ENCODE peak calls at places on chromosomes 11 and 22, in seven cellular contexts. H is tibial artery; M is HCT116; W is CD8-positive, alpha-beta memory T cell; F is heart left ventricle; L is Karpas-422; T is mammary epithelial cell. N is an unnamed sample.

GRCh38 chr11:29534831-29535230 is 482.0 kb downstream of the KCNA4 start:
- DNase-seq in H (no peak), M (no peak), W (no peak), T (peak), L (no peak), F (no peak), N (no peak)

GRCh38 chr22:44698531-44699421 is 3.2 kb upstream of the PRR5 start:
- DNase-seq in L (no peak), T (no peak), M (no peak), F (no peak), H (no peak), W (no peak), N (no peak)

GRCh38 chr22:47564651-47565050 is 802.2 kb downstream of the TBC1D22A start:
- DNase-seq in W (no peak), F (peak), T (no peak), L (no peak), H (no peak), M (no peak), N (no peak)

GRCh38 chr11:71489311-71490043 is 36.5 kb downstream of the NADSYN1 start:
- DNase-seq in L (no peak), W (no peak), F (peak), H (no peak), M (no peak), T (peak), N (no peak)

GRCh38 chr22:29313126-29314071 is 2.1 kb downstream of the RASL10A start:
- DNase-seq in L (no peak), T (no peak), W (no peak), M (peak), F (no peak), H (peak), N (no peak)

GRCh38 chr22:30044369-30044768 is 35.9 kb upstream of the HORMAD2 start:
- DNase-seq in H (no peak), W (no peak), F (no peak), M (peak), T (peak), L (no peak), N (no peak)

GRCh38 chr11:65616575-65617001 is 1.0 kb downstream of the PCNX3 start:
- DNase-seq in L (no peak), M (no peak), T (no peak), F (no peak), W (no peak), H (no peak), N (no peak)

GRCh38 chr22:38921126-38921525 is 36.3 kb upstream of the APOBEC3A start:
- DNase-seq in W (no peak), L (no peak), M (peak), F (no peak), T (peak), H (no peak), N (peak)

GRCh38 chr22:50605349-50606074 is 4.9 kb downstream of the MAPK8IP2 start:
- DNase-seq in L (no peak), F (no peak), W (no peak), T (no peak), H (no peak), M (no peak), N (no peak)

GRCh38 chr11:116312560-116313340 is 460.0 kb downstream of the BUD13 start:
- DNase-seq in H (peak), W (no peak), T (peak), L (no peak), M (no peak), F (peak), N (peak)

GRCh38 chr11:8225589-8226036 is 38.1 kb downstream of the LMO1 start:
- DNase-seq in H (peak), L (peak), M (peak), W (peak), F (peak), T (no peak), N (peak)

GRCh38 chr11:125842319-125842948 is 9.3 kb downstream of the PATE4 start:
- DNase-seq in H (no peak), M (no peak), L (no peak), W (no peak), T (no peak), F (no peak), N (no peak)

GRCh38 chr11:8060801-8061554 is 20.0 kb upstream of the TUB start:
- DNase-seq in T (peak), L (no peak), H (peak), W (no peak), F (no peak), M (no peak), N (no peak)

GRCh38 chr22:41201146-41201545 is 4.0 kb upstream of the L3MBTL2 start:
- DNase-seq in F (no peak), M (no peak), L (no peak), H (no peak), W (no peak), T (no peak), N (no peak)

GRCh38 chr11:116813781-116814471 is 9.2 kb downstream of the APOA4 start:
- DNase-seq in W (no peak), L (no peak), F (no peak), H (no peak), M (no peak), T (no peak), N (peak)

GRCh38 chr22:50139843-50140415 is 30.6 kb upstream of the PANX2 start:
- DNase-seq in F (no peak), L (no peak), H (no peak), M (no peak), W (no peak), T (peak), N (no peak)

GRCh38 chr22:39748877-39749276 is 144.7 kb downstream of the ENTHD1 start:
- DNase-seq in T (no peak), F (no peak), L (no peak), M (no peak), H (no peak), W (no peak), N (no peak)

GRCh38 chr22:20206709-20207215 is 55.9 kb upstream of the CCDC188 start:
- DNase-seq in W (no peak), L (peak), T (peak), F (no peak), H (no peak), M (no peak), N (peak)

GRCh38 chr22:40203568-40203967 is 25.8 kb downstream of the TNRC6B start:
- DNase-seq in T (no peak), F (no peak), H (no peak), M (no peak), L (peak), W (no peak), N (no peak)

GRCh38 chr22:36155702-36156101 is 4.9 kb downstream of the APOL3 start:
- DNase-seq in M (no peak), H (peak), L (no peak), F (peak), T (no peak), W (no peak), N (no peak)

GRCh38 chr22:46086577-46087335 is 63.6 kb upstream of the PPARA start:
- DNase-seq in W (no peak), F (no peak), L (no peak), H (peak), T (peak), M (no peak), N (no peak)

GRCh38 chr22:21646608-21647590 is 4.8 kb downstream of the SDF2L1 start:
- DNase-seq in F (peak), W (peak), H (peak), M (peak), T (peak), L (peak), N (peak)

GRCh38 chr22:37300551-37301017 is 18.3 kb downstream of the CYTH4 start:
- DNase-seq in W (peak), F (no peak), T (no peak), L (no peak), M (no peak), H (peak), N (no peak)

GRCh38 chr11:107044503-107044902 is 26.2 kb upstream of the GUCY1A2 start:
- DNase-seq in F (no peak), H (no peak), L (no peak), T (peak), M (no peak), W (no peak), N (no peak)

GRCh38 chr11:777288-778255 is at the start of gene GATD1:
- DNase-seq in H (peak), M (peak), F (peak), L (peak), T (peak), W (peak), N (peak)

GRCh38 chr22:20580179-20580578 is 72.8 kb downstream of the MED15 start:
- DNase-seq in T (no peak), L (no peak), M (no peak), H (no peak), F (no peak), W (no peak), N (no peak)

GRCh38 chr22:22216450-22216959 is 28.1 kb upstream of the VPREB1 start:
- DNase-seq in M (no peak), H (no peak), F (no peak), W (no peak), T (no peak), L (no peak), N (no peak)

GRCh38 chr11:90234977-90235376 is 12.1 kb upstream of the CHORDC1 start:
- DNase-seq in M (no peak), T (no peak), W (no peak), F (no peak), H (no peak), L (no peak), N (no peak)

GRCh38 chr11:111472228-111472627 is 40.0 kb downstream of the BTG4 start:
- DNase-seq in M (no peak), F (no peak), L (no peak), W (no peak), H (no peak), T (peak), N (no peak)

GRCh38 chr11:92122561-92122960 is 102.1 kb upstream of the FAT3 start:
- DNase-seq in F (no peak), L (no peak), W (no peak), H (no peak), M (no peak), T (peak), N (no peak)

GRCh38 chr11:63262562-63262961 is 19.2 kb upstream of the SLC22A25 start:
- DNase-seq in F (no peak), H (no peak), L (no peak), W (no peak), T (no peak), M (no peak), N (no peak)

GRCh38 chr22:19663821-19664325 is 50.4 kb upstream of the SEPTIN5 start:
- DNase-seq in T (no peak), M (no peak), L (no peak), F (peak), H (no peak), W (no peak), N (peak)

GRCh38 chr11:12643029-12643428 is 31.2 kb upstream of the TEAD1 start:
- DNase-seq in F (no peak), T (no peak), L (no peak), W (no peak), M (no peak), H (no peak), N (no peak)

GRCh38 chr11:75073459-75074190 is 23.1 kb downstream of the OR2AT4 start:
- DNase-seq in H (no peak), W (no peak), F (no peak), M (no peak), T (no peak), L (no peak), N (no peak)

GRCh38 chr11:71364806-71365205 is 83.4 kb downstream of the DHCR7 start:
- DNase-seq in M (no peak), W (no peak), F (no peak), H (no peak), T (no peak), L (no peak), N (no peak)

GRCh38 chr22:45756558-45756957 is 84.9 kb downstream of the ATXN10 start:
- DNase-seq in H (no peak), L (no peak), W (no peak), M (no peak), F (no peak), T (no peak), N (no peak)

GRCh38 chr11:60280412-60280811 is at the start of gene MS4A4A:
- DNase-seq in F (peak), H (peak), M (no peak), T (no peak), L (peak), W (no peak), N (no peak)

GRCh38 chr11:60282291-60282690 is 1.8 kb downstream of the MS4A4A start:
- DNase-seq in W (no peak), F (no peak), L (no peak), T (no peak), H (no peak), M (no peak), N (no peak)

DNA sequence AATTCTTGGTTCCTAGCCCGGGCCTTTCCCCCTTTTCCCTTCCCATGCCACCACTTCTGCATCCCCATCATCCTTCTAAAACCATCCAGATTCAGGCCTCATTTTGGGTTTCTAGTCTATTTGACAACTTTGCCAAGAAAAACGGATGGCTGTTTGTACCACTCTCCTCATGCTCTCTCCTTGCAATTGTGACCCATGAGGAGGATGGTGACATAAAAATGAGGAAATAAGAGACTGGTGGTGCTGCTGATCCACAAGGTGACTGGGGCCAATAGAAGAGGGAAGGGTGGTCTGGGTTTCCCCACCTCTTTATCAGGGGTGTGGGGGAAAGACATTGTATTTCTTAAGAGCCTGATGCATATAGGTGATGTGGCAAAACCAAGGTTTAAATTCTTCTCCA is 1.0 kb downstream of the MS4A4A start:
- DNase-seq in F (no peak), H (no peak), L (no peak), M (no peak), W (no peak), T (no peak), N (no peak)
- H3K27ac ChIP-seq in F (no peak), H (no peak), L (no peak), M (no peak), W (no peak), T (no peak), N (peak)

GRCh38 chr22:42365942-42366660 is 66.1 kb downstream of the NFAM1 start:
- DNase-seq in M (no peak), L (no peak), T (no peak), H (no peak), F (no peak), W (no peak), N (no peak)

GRCh38 chr22:42367980-42368378 is 64.2 kb downstream of the NFAM1 start:
- DNase-seq in W (no peak), H (no peak), M (no peak), F (no peak), T (no peak), L (no peak), N (no peak)

GRCh38 chr22:42369250-42370041 is 62.8 kb downstream of the NFAM1 start:
- DNase-seq in H (peak), T (peak), L (peak), F (peak), W (peak), M (peak), N (peak)

GRCh38 chr22:42366815-42367581 is 65.2 kb downstream of the NFAM1 start:
- DNase-seq in W (no peak), M (no peak), F (no peak), H (peak), T (no peak), L (no peak), N (no peak)

DNA sequence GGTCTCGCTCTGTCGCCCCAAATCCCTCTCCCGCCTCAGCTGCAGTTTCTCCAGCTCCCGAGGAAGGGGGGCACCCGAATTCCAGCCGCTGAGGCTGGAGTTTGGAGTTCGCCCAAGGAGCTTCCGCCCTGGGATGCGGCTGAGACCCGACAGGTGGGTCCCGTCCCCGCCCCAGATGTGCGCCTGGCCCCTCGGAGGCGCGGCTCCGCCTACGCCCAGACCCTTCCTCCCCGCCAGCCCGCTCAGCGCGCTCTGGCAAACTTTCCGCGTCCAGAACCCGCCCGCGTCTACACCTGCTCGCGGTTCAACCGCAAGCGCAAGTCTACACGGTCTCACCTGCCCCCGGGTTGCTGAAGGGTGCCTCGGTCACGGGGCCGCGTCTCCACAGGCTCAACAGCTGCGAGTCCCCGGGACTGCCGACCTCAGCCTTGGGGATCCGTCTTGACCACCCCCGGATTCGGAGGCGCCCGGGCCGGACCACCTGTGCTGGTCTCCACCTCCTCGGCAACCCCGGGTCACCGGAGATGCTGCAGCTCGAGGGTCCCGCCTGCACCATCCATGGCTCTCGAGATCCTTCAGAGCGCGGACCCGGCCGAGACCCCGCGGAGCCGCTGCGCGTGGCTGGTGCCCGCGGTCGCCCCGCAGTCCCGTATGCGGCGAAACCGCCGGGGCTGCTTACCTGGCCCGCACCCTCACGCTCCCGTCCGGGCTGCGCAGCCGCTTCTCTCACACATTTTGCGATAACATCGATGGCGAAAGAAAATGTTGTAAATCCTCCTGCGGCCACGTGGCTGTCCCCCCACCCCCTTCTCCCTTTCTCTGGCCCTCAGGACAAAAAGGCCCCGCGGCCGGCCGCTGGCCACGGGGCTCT is 63.6 kb downstream of the NFAM1 start:
- DNase-seq in T (no peak), W (peak), H (no peak), F (no peak), M (no peak), L (no peak), N (peak)
- H3K27ac ChIP-seq in T (no peak), W (no peak), H (peak), F (peak), M (peak), L (no peak), N (no peak)

GRCh38 chr22:26318975-26319374 is 110.1 kb upstream of the ASPHD2 start:
- DNase-seq in L (peak), T (peak), F (no peak), W (no peak), M (no peak), H (no peak), N (no peak)

GRCh38 chr22:26322179-26322905 is 106.7 kb upstream of the ASPHD2 start:
- DNase-seq in W (no peak), L (no peak), H (no peak), F (no peak), T (peak), M (peak), N (no peak)

GRCh38 chr22:26323013-26323412 is 106.0 kb upstream of the ASPHD2 start:
- DNase-seq in M (no peak), F (no peak), L (no peak), H (no peak), T (peak), W (no peak), N (no peak)

GRCh38 chr22:26320469-26320868 is 108.6 kb upstream of the ASPHD2 start:
- DNase-seq in F (no peak), T (no peak), M (no peak), L (peak), H (no peak), W (no peak), N (no peak)

GRCh38 chr22:26321469-26321913 is 107.6 kb upstream of the ASPHD2 start:
- DNase-seq in L (no peak), F (peak), T (no peak), M (no peak), H (no peak), W (no peak), N (no peak)
- H3K27ac ChIP-seq in L (no peak), F (peak), T (no peak), M (no peak), H (no peak), W (no peak), N (no peak)

GRCh38 chr22:17867160-17867785 is 93.0 kb upstream of the BID start:
- DNase-seq in L (no peak), H (peak), F (peak), T (no peak), M (no peak), W (no peak), N (peak)

GRCh38 chr22:17870408-17870807 is 96.1 kb upstream of the BID start:
- DNase-seq in T (no peak), W (no peak), F (no peak), H (no peak), L (no peak), M (no peak), N (no peak)

GRCh38 chr22:17869285-17870096 is 95.2 kb upstream of the BID start:
- DNase-seq in H (no peak), F (no peak), L (no peak), M (no peak), T (no peak), W (no peak), N (no peak)

GRCh38 chr22:17866621-17867020 is 92.4 kb upstream of the BID start:
- DNase-seq in F (no peak), H (no peak), L (no peak), W (no peak), T (no peak), M (no peak), N (no peak)

DNA sequence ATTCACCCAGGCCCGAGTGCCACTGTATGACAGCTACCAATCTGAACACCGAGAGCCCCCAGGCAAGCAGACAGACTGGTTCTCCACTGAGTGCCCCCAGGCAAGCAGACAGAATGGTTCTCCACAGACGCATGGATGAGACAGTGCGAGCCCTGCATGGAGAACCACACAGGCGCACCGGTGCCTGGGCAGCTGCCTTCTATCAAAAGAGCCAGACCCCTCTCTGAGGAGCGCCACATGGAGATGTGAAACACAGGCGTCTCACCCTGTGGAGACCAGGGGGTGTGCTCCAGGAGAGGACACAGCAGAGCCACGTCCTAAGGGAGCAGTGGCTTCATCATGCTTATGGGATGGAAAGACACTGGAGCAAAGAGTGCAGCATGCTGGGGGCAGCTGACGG is 94.5 kb upstream of the BID start:
- DNase-seq in T (no peak), H (no peak), L (no peak), W (no peak), F (no peak), M (no peak), N (no peak)
- H3K27ac ChIP-seq in T (no peak), H (no peak), L (no peak), W (no peak), F (no peak), M (no peak), N (peak)

DNA sequence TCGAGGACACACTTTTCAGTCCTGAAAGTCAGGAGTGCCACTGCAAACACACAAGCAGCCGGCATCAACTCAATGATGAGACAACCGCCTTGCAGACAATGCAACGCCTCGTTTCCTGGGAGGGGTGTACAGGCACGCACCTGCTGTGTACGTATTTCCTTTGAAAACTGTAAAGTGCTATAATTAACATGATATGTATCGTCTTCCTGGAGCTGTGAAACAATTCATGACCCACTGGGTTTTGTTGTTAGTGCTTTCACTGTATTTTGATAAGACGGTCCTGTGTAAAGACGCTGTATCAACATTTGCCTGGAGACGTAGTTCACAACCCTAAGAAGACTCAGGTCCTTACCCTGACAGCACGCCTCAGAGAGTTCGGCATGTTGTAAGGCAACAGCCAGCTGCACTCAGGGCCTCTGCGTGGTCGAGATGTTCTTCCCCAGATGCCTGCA is 105.7 kb upstream of the ANO1 start:
- DNase-seq in F (no peak), H (no peak), M (no peak), T (no peak), L (no peak), W (no peak), N (no peak)
- H3K27ac ChIP-seq in F (no peak), H (no peak), M (no peak), T (no peak), L (no peak), W (no peak), N (no peak)